ENCODE peak calls at places on chromosomes 5 and 9, in seven cellular contexts. N is IMR-90, U is neuronal stem cell, C is H9, Z is H1, E is mesenchymal stem cell, Y is trophoblast cell. Q is an unnamed sample.

GRCh38 chr9:127837346-127837745 is 17.1 kb downstream of the ENG start:
- DNase-seq in N (no peak), U (no peak), C (no peak), Z (no peak), E (peak), Y (no peak), Q (no peak)

GRCh38 chr5:158170060-158170459 is 311.1 kb upstream of the CLINT1 start:
- DNase-seq in N (no peak), U (no peak), C (no peak), Z (no peak), E (no peak), Y (no peak), Q (no peak)

GRCh38 chr5:6470672-6471071 is 22.0 kb downstream of the UBE2QL1 start:
- DNase-seq in N (no peak), U (no peak), C (no peak), Z (no peak), E (no peak), Y (no peak), Q (no peak)

GRCh38 chr9:96009690-96010477 is 134.4 kb downstream of the ERCC6L2 start:
- DNase-seq in N (no peak), U (no peak), C (no peak), Z (no peak), E (no peak), Y (no peak), Q (no peak)

GRCh38 chr5:167489202-167489601 is 802.2 kb upstream of the WWC1 start:
- DNase-seq in N (no peak), U (no peak), C (no peak), Z (no peak), E (peak), Y (no peak), Q (no peak)

GRCh38 chr5:31887556-31887955 is 248.6 kb downstream of the PDZD2 start:
- DNase-seq in N (no peak), U (no peak), C (no peak), Z (no peak), E (no peak), Y (no peak), Q (no peak)

GRCh38 chr9:25129537-25129936 is 548.7 kb downstream of the TUSC1 start:
- DNase-seq in N (no peak), U (no peak), C (no peak), Z (no peak), E (no peak), Y (no peak), Q (no peak)

GRCh38 chr5:175823731-175824525 is 47.5 kb upstream of the CPLX2 start:
- DNase-seq in N (no peak), U (no peak), C (peak), Z (no peak), E (no peak), Y (no peak), Q (peak)

GRCh38 chr5:181054871-181055494 is 14.9 kb downstream of the BTNL9 start:
- DNase-seq in N (no peak), U (no peak), C (no peak), Z (no peak), E (no peak), Y (no peak), Q (no peak)

GRCh38 chr9:93154293-93154903 is 20.3 kb upstream of the NINJ1 start:
- DNase-seq in N (no peak), U (peak), C (peak), Z (peak), E (no peak), Y (no peak), Q (peak)

GRCh38 chr5:158905281-158905680 is 194.4 kb downstream of the EBF1 start:
- DNase-seq in N (no peak), U (no peak), C (no peak), Z (no peak), E (no peak), Y (no peak), Q (no peak)

GRCh38 chr9:89841456-89841855 is 236.6 kb downstream of the GADD45G start:
- DNase-seq in N (no peak), U (no peak), C (no peak), Z (no peak), E (no peak), Y (no peak), Q (no peak)

GRCh38 chr9:89837911-89838310 is 233.1 kb downstream of the GADD45G start:
- DNase-seq in N (no peak), U (no peak), C (no peak), Z (no peak), E (no peak), Y (no peak), Q (no peak)

GRCh38 chr9:89842267-89842768 is 237.5 kb downstream of the GADD45G start:
- DNase-seq in N (no peak), U (no peak), C (no peak), Z (no peak), E (no peak), Y (no peak), Q (no peak)

GRCh38 chr9:89839427-89839826 is 234.6 kb downstream of the GADD45G start:
- DNase-seq in N (no peak), U (no peak), C (no peak), Z (no peak), E (peak), Y (no peak), Q (no peak)

DNA sequence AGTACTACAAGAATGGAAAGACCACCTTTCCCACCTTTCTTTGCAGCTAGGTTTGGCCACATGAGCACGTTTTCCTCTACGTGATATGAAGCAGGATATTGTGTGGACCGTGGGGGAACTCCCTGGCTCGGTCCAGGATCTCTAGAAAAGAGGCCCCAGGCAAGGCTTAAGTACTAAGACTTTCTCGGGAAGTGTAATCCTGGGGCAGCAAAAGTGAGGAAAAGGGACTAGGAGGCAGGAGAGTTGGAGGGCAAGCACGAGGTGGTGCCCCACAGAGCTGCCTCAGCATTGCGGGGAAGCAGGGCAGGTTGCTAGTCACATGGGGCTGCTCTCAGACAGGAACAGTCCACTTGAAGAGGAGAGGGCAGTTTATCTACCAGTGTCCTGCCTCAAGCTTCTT is 235.1 kb downstream of the GADD45G start:
- DNase-seq in N (no peak), U (no peak), C (no peak), Z (no peak), E (peak), Y (no peak), Q (no peak)
- H3K18ac ChIP-seq in N (no peak), U (no peak), C (no peak), Z (no peak), E (peak), Y (no peak), Q (no peak)

DNA sequence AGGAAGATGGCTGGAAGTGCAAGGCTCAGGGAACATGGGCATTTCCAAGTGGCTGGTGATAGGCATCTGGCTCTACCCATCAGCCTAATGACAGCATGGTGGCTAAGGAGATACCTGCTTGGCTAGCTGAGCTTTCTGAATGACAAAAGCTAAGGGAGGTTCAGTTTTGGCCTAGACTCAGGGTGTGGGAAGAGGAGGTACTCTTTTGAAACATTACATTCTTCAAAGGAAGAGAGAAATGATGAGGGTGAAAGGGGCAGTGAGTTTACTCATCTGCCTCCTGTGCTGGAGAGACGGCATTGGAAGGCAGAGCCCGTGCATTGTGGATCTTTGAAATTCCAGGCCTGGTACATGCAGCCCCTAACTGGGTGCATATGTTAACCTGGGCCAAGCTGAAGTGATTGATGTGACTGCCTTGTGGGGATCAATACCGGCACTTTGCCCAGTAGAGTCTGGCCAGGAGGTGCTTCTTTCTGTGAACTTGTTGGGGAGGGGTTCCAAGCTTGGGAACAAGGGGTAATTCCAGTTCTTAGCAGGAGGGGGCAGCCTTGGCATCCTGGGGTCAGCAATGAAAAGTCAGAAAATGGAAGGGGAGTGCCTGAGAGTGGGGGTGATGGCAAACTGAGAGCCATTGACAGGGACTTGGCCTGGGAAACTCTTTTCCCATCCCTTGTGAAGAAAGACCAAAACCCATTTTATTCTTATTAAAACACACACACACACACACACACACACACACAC is 108.6 kb downstream of the ACER2 start:
- DNase-seq in N (no peak), U (no peak), C (peak), Z (peak), E (no peak), Y (no peak), Q (peak)
- H2AK5ac ChIP-seq in N (no peak), U (no peak), C (no peak), Z (no peak), E (no peak), Y (no peak), Q (no peak)

GRCh38 chr5:139456776-139457175 is 5.8 kb downstream of the ECSCR start:
- DNase-seq in N (no peak), U (no peak), C (no peak), Z (no peak), E (no peak), Y (no peak), Q (no peak)
- H4K8ac ChIP-seq in N (no peak), U (no peak), C (no peak), Z (no peak), E (no peak), Y (no peak), Q (no peak)

GRCh38 chr5:116159006-116159405 is 74.2 kb downstream of the COMMD10 start:
- DNase-seq in N (no peak), U (no peak), C (no peak), Z (no peak), E (no peak), Y (no peak), Q (no peak)
- H3K18ac ChIP-seq in N (no peak), U (no peak), C (no peak), Z (no peak), E (no peak), Y (no peak), Q (no peak)

GRCh38 chr5:538801-539468 is 14.7 kb upstream of the SLC9A3 start:
- DNase-seq in N (no peak), U (no peak), C (no peak), Z (no peak), E (no peak), Y (no peak), Q (no peak)
- H2AK5ac ChIP-seq in N (no peak), U (peak), C (no peak), Z (no peak), E (no peak), Y (no peak), Q (no peak)

GRCh38 chr5:11224788-11225187 is 463.8 kb upstream of the DAP start:
- DNase-seq in N (no peak), U (no peak), C (no peak), Z (no peak), E (no peak), Y (no peak), Q (no peak)
- H4K8ac ChIP-seq in N (no peak), U (no peak), C (no peak), Z (no peak), E (no peak), Y (no peak), Q (no peak)

Q was measured in mesendoderm.